ENCODE peak calls at places on chromosome 9, in five cellular contexts. F is neural progenitor cell, M is body of pancreas, H is stomach, C is HCT116. K is an unnamed sample. For H3K9me3, the result is how much of the 10 kb centered on the place peaks cover.

GRCh38 chr9:117160254-117160653 is 254.6 kb downstream of the ASTN2 start:
- DNase-seq in F (peak), M (no peak), H (no peak), C (no peak), K (no peak)

GRCh38 chr9:19517202-19517942 is 108.6 kb downstream of the ACER2 start:
- DNase-seq in F (peak), M (no peak), H (no peak), C (no peak), K (no peak)

GRCh38 chr9:119963258-119963797 is 594.1 kb upstream of the BRINP1 start:
- DNase-seq in F (peak), M (peak), H (no peak), C (peak), K (no peak)

GRCh38 chr9:113166039-113166438 is 15.2 kb downstream of the SLC31A2 start:
- DNase-seq in F (no peak), M (no peak), H (no peak), C (no peak), K (no peak)

GRCh38 chr9:126982215-126983002 is 67.8 kb downstream of the RALGPS1 start:
- DNase-seq in F (no peak), M (no peak), H (no peak), C (no peak), K (no peak)

GRCh38 chr9:136278221-136278620 is 25.7 kb downstream of the CCDC187 start:
- DNase-seq in F (no peak), M (no peak), H (no peak), C (no peak), K (no peak)

GRCh38 chr9:127166111-127166510 is 43.7 kb upstream of the ANGPTL2 start:
- DNase-seq in F (no peak), M (no peak), H (no peak), C (no peak), K (no peak)

GRCh38 chr9:83599071-83599470 is 23.9 kb upstream of the IDNK start:
- DNase-seq in F (no peak), M (no peak), H (no peak), C (no peak), K (no peak)

GRCh38 chr9:84111726-84112125 is 131.1 kb downstream of the RMI1 start:
- DNase-seq in F (no peak), M (no peak), H (no peak), C (no peak), K (no peak)

GRCh38 chr9:124118894-124119293 is 107.3 kb downstream of the LHX2 start:
- DNase-seq in F (no peak), M (no peak), H (no peak), C (no peak), K (no peak)

GRCh38 chr9:124122321-124122720 is 110.8 kb downstream of the LHX2 start:
- DNase-seq in F (no peak), M (no peak), H (no peak), C (no peak), K (no peak)

GRCh38 chr9:124121725-124122124 is 110.2 kb downstream of the LHX2 start:
- DNase-seq in F (no peak), M (no peak), H (no peak), C (no peak), K (no peak)

GRCh38 chr9:124122813-124123462 is 111.4 kb downstream of the LHX2 start:
- DNase-seq in F (no peak), M (no peak), H (no peak), C (no peak), K (no peak)

DNA sequence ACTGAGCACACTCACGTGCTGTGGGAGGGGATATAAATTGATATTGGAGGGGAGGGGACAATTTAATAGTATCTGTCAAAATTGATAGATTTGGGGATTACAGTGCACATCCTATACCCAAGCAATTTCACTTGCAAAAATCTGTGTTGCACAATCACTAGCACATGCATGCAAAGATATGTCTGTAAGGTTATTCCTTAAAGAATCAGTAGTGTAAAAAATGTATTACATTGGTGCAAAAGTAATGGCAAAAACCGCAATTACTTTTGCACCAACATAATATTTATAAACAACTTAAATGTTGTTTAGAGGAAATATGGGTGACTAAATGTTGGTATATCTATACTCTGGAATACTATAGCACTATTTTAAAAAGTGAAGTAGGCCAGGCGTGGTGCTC is 108.7 kb downstream of the LHX2 start:
- DNase-seq in F (no peak), M (no peak), H (no peak), C (no peak), K (no peak)
- H3K9me3 ChIP-seq in F (under half), M (under half), H (under half), C (under half), K (under half)

GRCh38 chr9:111533099-111533785 is 8.3 kb downstream of the ZNF483 start:
- DNase-seq in F (no peak), M (no peak), H (no peak), C (no peak), K (no peak)
- H3K9me3 ChIP-seq in F (under half), M (under half), H (half or more), C (under half), K (under half)

DNA sequence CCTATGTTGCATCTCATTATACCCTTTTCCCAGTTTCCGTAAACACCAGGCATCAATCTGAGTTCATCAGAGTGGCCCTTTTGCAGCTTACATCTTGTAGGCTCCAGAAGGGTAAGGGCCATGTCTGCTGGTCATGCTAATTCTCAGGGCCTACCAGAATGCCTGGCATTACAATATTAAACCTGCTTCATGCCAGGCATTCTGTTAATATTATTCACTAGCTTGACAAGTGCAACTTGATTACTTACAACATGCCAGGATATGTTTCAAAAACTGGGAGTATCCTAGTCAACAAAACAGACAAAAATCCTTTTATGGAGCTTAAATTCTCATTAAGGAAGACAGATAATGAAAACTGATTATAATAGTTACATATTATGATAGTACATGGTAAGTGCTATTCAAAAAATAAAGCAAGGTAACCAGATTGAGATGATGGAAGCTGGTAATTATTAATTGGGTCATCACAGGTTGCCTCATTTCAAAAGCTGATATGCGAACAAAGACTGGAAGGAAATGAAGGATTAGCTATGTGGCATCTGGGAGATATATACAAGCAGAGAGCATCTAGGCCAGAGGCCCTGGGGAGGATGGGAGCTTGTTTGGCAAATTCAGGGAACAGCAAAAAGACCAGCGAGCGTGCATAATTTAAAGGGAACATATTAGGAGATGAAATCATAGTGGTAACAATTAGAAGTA is 406.3 kb downstream of the DMRT2 start:
- DNase-seq in F (no peak), M (no peak), H (no peak), C (no peak), K (no peak)
- H3K9me3 ChIP-seq in F (under half), M (under half), H (under half), C (under half), K (under half)

GRCh38 chr9:111542497-111543254 is 17.7 kb downstream of the ZNF483 start:
- DNase-seq in F (no peak), M (no peak), H (no peak), C (no peak), K (no peak)
- H3K9me3 ChIP-seq in F (half or more), M (under half), H (half or more), C (half or more), K (under half)

DNA sequence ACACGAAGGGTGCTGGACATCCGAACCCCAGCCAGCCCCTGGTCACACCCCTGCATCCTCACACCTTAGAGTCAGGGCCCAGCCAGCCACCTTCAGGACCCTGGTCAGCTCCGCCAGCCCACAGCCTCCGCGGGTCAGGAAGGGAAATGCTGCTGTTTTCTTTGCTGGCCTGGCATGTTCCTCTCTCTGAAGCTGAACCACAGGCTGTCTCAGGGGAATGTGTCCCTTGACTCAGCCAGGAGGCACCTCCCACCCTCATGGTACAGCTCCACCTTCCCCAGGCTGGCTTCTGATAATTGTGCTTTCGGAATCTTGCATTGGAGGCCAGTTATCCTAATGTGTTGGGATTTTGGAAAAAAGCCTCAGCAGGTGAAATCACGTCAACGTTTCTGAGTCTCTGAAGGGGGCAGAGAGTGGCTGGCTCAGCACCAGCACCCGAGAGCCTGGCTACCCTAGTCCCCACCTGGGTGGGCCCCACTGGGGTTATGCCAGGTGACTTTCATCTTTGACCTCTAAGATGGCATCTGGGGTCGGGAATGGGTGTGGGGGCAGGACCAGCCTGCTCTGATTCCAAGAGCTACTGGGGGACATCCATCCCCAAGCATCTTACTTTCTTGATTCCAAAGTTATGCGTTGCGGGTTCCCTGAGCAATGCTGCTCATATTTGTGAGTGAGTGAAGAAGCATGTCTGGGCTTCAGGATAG is 9.8 kb upstream of the OLFM1 start:
- DNase-seq in F (peak), M (no peak), H (peak), C (no peak), K (no peak)
- H3K9me3 ChIP-seq in F (under half), M (under half), H (under half), C (under half), K (under half)

K was measured in AG04450.